ENCODE peak calls at places on chromosomes 13 and 19, in seven cellular contexts. D, Y, P, V, M, A and K are unnamed samples.
A peak's percentile ranks its signal among the peaks of the same experiment; 100 is the strongest.

GRCh38 chr19:1429750-1430149 is 8.4 kb upstream of the RPS15 start:
- DNase-seq in M (no peak), V (no peak), P (peak; percentile 63), A (no peak), Y (no peak), D (no peak), K (no peak)

GRCh38 chr13:99955747-99956472 is 15.7 kb downstream of the ZIC5 start:
- DNase-seq in D (no peak), M (no peak), V (no peak), A (no peak), P (no peak), Y (peak; percentile 78), K (no peak)

GRCh38 chr13:94195715-94196114 is 283.8 kb downstream of the DCT start:
- DNase-seq in Y (no peak), P (no peak), M (no peak), A (no peak), V (peak; percentile 77), D (no peak), K (peak; percentile 69)

GRCh38 chr13:98133949-98134348 is 8.9 kb upstream of the FARP1 start:
- DNase-seq in D (no peak), M (no peak), V (no peak), P (no peak), A (no peak), Y (no peak), K (no peak)

GRCh38 chr19:18894254-18895037 is 1.5 kb downstream of the CERS1 start:
- DNase-seq in V (peak; percentile 55), P (no peak), M (no peak), Y (no peak), A (no peak), D (no peak), K (no peak)

GRCh38 chr19:18605196-18605545 is 1.4 kb downstream of the CRLF1 start:
- DNase-seq in Y (no peak), P (no peak), M (no peak), V (no peak), A (no peak), D (no peak), K (no peak)

GRCh38 chr13:23578411-23579071 is 8.3 kb downstream of the TNFRSF19 start:
- DNase-seq in M (no peak), P (peak; percentile 77), D (peak; percentile 74), A (peak; percentile 82), V (peak; percentile 76), Y (peak; percentile 90), K (no peak)

GRCh38 chr19:51002542-51003311 is 1.3 kb upstream of the KLK8 start:
- DNase-seq in M (no peak), P (no peak), A (peak; percentile 29), Y (peak; percentile 96), V (no peak), D (no peak), K (no peak)

GRCh38 chr13:60617863-60618733 is 221.1 kb downstream of the TDRD3 start:
- DNase-seq in D (no peak), P (no peak), A (no peak), Y (peak; percentile 77), V (peak; percentile 13), M (no peak), K (no peak)
- TF ChIP-seq CTCF in D (no peak), P (peak; percentile 20), A (no peak), Y (peak; percentile 78), V (peak; percentile 77), M (peak; percentile 46), K (peak; percentile 72)

GRCh38 chr13:27304611-27305010 is 34.0 kb downstream of the RASL11A start:
- DNase-seq in D (no peak), Y (no peak), A (no peak), V (no peak), P (no peak), M (no peak), K (no peak)
- H3K4me3 ChIP-seq in D (no peak overlapping the region), Y (no peak overlapping the region), A (no peak overlapping the region), V (no peak overlapping the region), P (no peak overlapping the region), M (no peak overlapping the region), K (no peak overlapping the region)

GRCh38 chr19:14405380-14405757 is 13.8 kb downstream of the DDX39A start:
- DNase-seq in Y (peak; percentile 81), M (no peak), A (no peak), P (no peak), D (no peak), V (no peak), K (no peak)
- TF ChIP-seq CTCF in Y (peak; percentile 51), M (no peak), A (no peak), P (no peak), D (no peak), V (no peak), K (no peak)

DNA sequence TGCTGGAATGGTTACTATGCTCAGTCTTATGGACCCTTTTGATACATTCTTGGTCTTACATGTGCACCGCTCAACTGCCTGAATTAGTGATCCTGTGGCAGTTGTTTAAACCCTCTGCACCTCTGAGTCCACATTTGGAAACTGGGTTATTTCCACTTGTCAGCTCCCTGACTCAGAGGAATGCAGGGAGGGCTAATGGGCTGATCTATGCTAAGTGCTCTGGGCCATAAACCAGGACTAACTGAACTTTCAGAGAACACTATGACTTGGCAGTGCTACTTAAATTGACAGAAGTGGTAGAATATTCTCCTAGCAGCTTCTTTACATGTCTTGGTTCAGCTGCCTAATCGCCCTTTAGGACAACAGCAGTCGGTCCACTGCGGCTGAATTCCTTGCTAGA is 26.8 kb upstream of the MED4 start:
- DNase-seq in A (no peak), V (no peak), P (peak; percentile 35), M (no peak), D (no peak), Y (no peak), K (peak; percentile 79)
- H3K4me3 ChIP-seq in A (no peak overlapping the region), V (no peak overlapping the region), P (no peak overlapping the region), M (no peak overlapping the region), D (no peak overlapping the region), Y (no peak overlapping the region), K (no peak overlapping the region)

GRCh38 chr13:30792257-30793000 is 57.1 kb downstream of the ALOX5AP start:
- DNase-seq in D (peak; percentile 78), M (no peak), V (peak; percentile 95), P (peak; percentile 56), A (peak; percentile 66), Y (peak; percentile 79), K (peak; percentile 75)
- TF ChIP-seq CTCF in D (peak; percentile 47), M (no peak), V (peak; percentile 52), P (peak; percentile 38), A (no peak), Y (peak; percentile 49), K (peak; percentile 58)